ENCODE peak calls at places on chromosomes 11 and 22, in four cellular contexts. X is activated T-cell treated with anti-CD3 and anti-CD28 coated beads, Interleukin-2, amount 50 U/mL, for 1 hour; B is activated effector memory CD4-positive, alpha-beta T cell treated with anti-CD3 and anti-CD28 coated beads, Interleukin-2, amount 50 U/mL, for 16 hours; I is stimulated activated CD4-positive, alpha-beta T cell treated with anti-CD3 and anti-CD28 coated beads, Interleukin-15, amount 100 ng/mL, for 1 hour. V is an unnamed sample.

GRCh38 chr22:35258144-35258988 is 1.1 kb downstream of the HMGXB4 start:
- DNase-seq in B (no peak), X (no peak), I (no peak), V (no peak)

GRCh38 chr22:23072035-23072910 is 2.0 kb downstream of the GNAZ start:
- DNase-seq in I (no peak), X (no peak), B (peak), V (no peak)

GRCh38 chr11:32090774-32091370 is at the start of gene RCN1:
- DNase-seq in B (peak), I (no peak), X (peak), V (peak)

GRCh38 chr11:23586188-23586587 is 725.9 kb upstream of the CCDC179 start:
- DNase-seq in X (no peak), I (no peak), B (no peak), V (no peak)

GRCh38 chr11:102955624-102956023 is at the start of gene MMP13:
- DNase-seq in I (no peak), B (no peak), X (no peak), V (no peak)

GRCh38 chr22:27461470-27461869 is 340.1 kb downstream of the MN1 start:
- DNase-seq in B (no peak), I (no peak), X (no peak), V (no peak)

GRCh38 chr11:304915-305833 is 2.4 kb upstream of the IFITM2 start:
- DNase-seq in X (peak), B (peak), I (no peak), V (no peak)

GRCh38 chr11:33687733-33688479 is 12.7 kb downstream of the C11orf91 start:
- DNase-seq in I (no peak), X (no peak), B (no peak), V (no peak)

GRCh38 chr11:60942970-60943565 is 8.9 kb downstream of the SLC15A3 start:
- DNase-seq in I (no peak), B (no peak), X (no peak), V (no peak)

GRCh38 chr11:13760115-13760514 is 91.6 kb downstream of the FAR1 start:
- DNase-seq in B (no peak), X (no peak), I (no peak), V (no peak)

GRCh38 chr11:33773399-33774355 is 643 bp downstream of the FBXO3 start:
- DNase-seq in I (no peak), B (peak), X (peak), V (peak)

GRCh38 chr11:126718319-126718718 is 282.3 kb downstream of the KIRREL3 start:
- DNase-seq in X (no peak), B (no peak), I (no peak), V (no peak)

GRCh38 chr11:74072286-74072685 is 63.4 kb upstream of the UCP3 start:
- DNase-seq in I (no peak), X (no peak), B (no peak), V (no peak)

GRCh38 chr11:130449246-130449990 is 973 bp downstream of the ADAMTS15 start:
- DNase-seq in I (no peak), B (no peak), X (no peak), V (no peak)

GRCh38 chr11:65204646-65205601 is 23.2 kb downstream of the CAPN1 start:
- DNase-seq in B (peak), I (no peak), X (peak), V (peak)

GRCh38 chr11:47384498-47384897 is 6.2 kb upstream of the SPI1 start:
- DNase-seq in I (no peak), X (no peak), B (no peak), V (no peak)

GRCh38 chr11:69173925-69174591 is 18.3 kb downstream of the SMIM38 start:
- DNase-seq in X (no peak), B (peak), I (no peak), V (no peak)

V was measured in activated CD4-positive, CD25-positive, alpha-beta regulatory T cell.